ENCODE peak calls at places on chromosomes 3 and 15, in ten cellular contexts. F is GM12865; E is stimulated activated CD4-positive, alpha-beta T cell treated with anti-CD3 and anti-CD28 coated beads, Interleukin-12 subunit alpha, Interleukin-12 subunit beta, amount 100 ng/mL, for 4 hours; Q is Ammon's horn; D is HuH-7.5; A is activated T-helper 1 cell treated with anti-CD3 and anti-CD28 coated beads, Interleukin-2, amount 50 U/mL, for 16 hours; Y is NK-92 treated with Interleukin-12 subunit alpha and Interleukin-12 subunit beta, amount 100 ng/mL, for 24 hours; B is breast epithelium; G is head of caudate nucleus; T is HEK293T. V is an unnamed sample.

GRCh38 chr3:12198301-12198700 is 39.6 kb upstream of the TIMP4 start:
- DNase-seq in E (no peak), Y (no peak), A (no peak), Q (no peak), T (no peak), G (no peak), B (no peak), F (no peak), D (no peak), V (no peak)

GRCh38 chr15:84725001-84725491 is 9.1 kb upstream of the SEC11A start:
- DNase-seq in G (no peak), Y (no peak), F (peak), A (no peak), Q (peak), D (no peak), E (no peak), T (no peak), B (no peak), V (no peak)

GRCh38 chr3:125381743-125382142 is 6.6 kb upstream of the ZNF148 start:
- DNase-seq in Y (no peak), B (no peak), Q (no peak), D (no peak), G (no peak), E (no peak), F (peak), T (no peak), A (no peak), V (no peak)

GRCh38 chr3:183085634-183086390 is 13.5 kb downstream of the MCCC1 start:
- DNase-seq in A (no peak), Q (peak), D (no peak), B (no peak), T (peak), E (no peak), G (peak), Y (no peak), F (peak), V (no peak)

GRCh38 chr15:57708047-57708446 is 1.5 kb downstream of the POLR2M start:
- DNase-seq in Y (no peak), F (no peak), T (no peak), A (no peak), G (no peak), E (no peak), D (no peak), Q (no peak), B (no peak), V (no peak)

GRCh38 chr3:23760871-23761373 is 44.8 kb upstream of the UBE2E1 start:
- DNase-seq in Q (no peak), A (no peak), T (no peak), Y (no peak), B (no peak), F (peak), G (no peak), E (no peak), D (no peak), V (no peak)

GRCh38 chr3:38519651-38520050 is 23.5 kb downstream of the EXOG start:
- DNase-seq in B (no peak), G (no peak), T (no peak), F (no peak), E (no peak), Y (no peak), D (no peak), Q (no peak), A (no peak), V (no peak)

GRCh38 chr15:60091150-60091549 is 87.0 kb downstream of the FOXB1 start:
- DNase-seq in A (no peak), B (no peak), D (no peak), E (no peak), F (no peak), Q (no peak), T (no peak), Y (no peak), G (no peak), V (no peak)

GRCh38 chr3:2362122-2362521 is 263.5 kb downstream of the CNTN4 start:
- DNase-seq in B (no peak), G (no peak), Y (no peak), D (no peak), Q (no peak), F (no peak), T (no peak), A (no peak), E (no peak), V (no peak)

GRCh38 chr3:118641608-118642007 is 393.0 kb downstream of the IGSF11 start:
- DNase-seq in Y (peak), G (peak), E (no peak), B (no peak), F (peak), D (no peak), T (no peak), Q (peak), A (no peak), V (no peak)

GRCh38 chr15:23497710-23498111 is 50.7 kb upstream of the GOLGA6L2 start:
- DNase-seq in Q (peak), D (no peak), B (no peak), A (no peak), F (peak), G (peak), E (no peak), T (peak), Y (no peak), V (peak)

GRCh38 chr15:57560976-57561711 is 30.6 kb upstream of the MYZAP start:
- DNase-seq in E (peak), Q (peak), F (peak), T (peak), Y (peak), A (peak), B (peak), G (peak), D (no peak), V (peak)

GRCh38 chr15:82137261-82137660 is 91.4 kb upstream of the MEX3B start:
- DNase-seq in A (no peak), D (no peak), F (no peak), E (no peak), B (no peak), T (no peak), G (no peak), Q (no peak), Y (no peak), V (no peak)

GRCh38 chr15:26095710-26096330 is 232.7 kb upstream of the ATP10A start:
- DNase-seq in E (no peak), B (no peak), F (no peak), T (peak), A (no peak), D (no peak), Q (no peak), Y (no peak), G (no peak), V (no peak)

GRCh38 chr3:112132975-112133448 is at the start of gene GCSAM:
- DNase-seq in Y (no peak), Q (peak), D (no peak), E (peak), G (peak), B (no peak), A (peak), F (peak), T (no peak), V (no peak)

V was measured in T47D.